ENCODE peak calls at places on chromosomes 16 and 17, in ten cellular contexts. B, N, Y, P, C, O, G, Z, M and D are unnamed samples.

GRCh38 chr16:87392823-87393679 is 915 bp downstream of the MAP1LC3B start:
- DNase-seq in B (peak; percentile 56), N (peak; percentile 47), Y (peak; percentile 50), P (no peak), C (peak; percentile 68), O (peak; percentile 37), G (no peak), Z (peak; percentile 51), M (peak; percentile 53), D (peak; percentile 82)

GRCh38 chr16:76265434-76266045 is 11.7 kb upstream of the CNTNAP4 start:
- DNase-seq in B (peak; percentile 35), N (no peak), Y (peak; percentile 76), P (peak; percentile 31), C (peak; percentile 67), O (no peak), G (peak; percentile 6), Z (no peak), M (no peak), D (no peak)

GRCh38 chr16:11198817-11199216 is 57.2 kb downstream of the SOCS1 start:
- DNase-seq in B (no peak), N (no peak), Y (no peak), P (no peak), C (no peak), O (no peak), G (peak; percentile 70), Z (no peak), M (peak; percentile 56), D (no peak)

GRCh38 chr17:77723909-77724875 is 234.3 kb upstream of the TNRC6C start:
- DNase-seq in B (no peak), N (no peak), Y (peak; percentile 25), P (no peak), C (no peak), O (no peak), G (no peak), Z (no peak), M (no peak), D (no peak)

GRCh38 chr17:69506489-69506888 is 92.0 kb downstream of the MAP2K6 start:
- DNase-seq in B (no peak), N (no peak), Y (no peak), P (peak; percentile 38), C (peak; percentile 57), O (no peak), G (no peak), Z (no peak), M (no peak), D (no peak)

GRCh38 chr17:21008516-21008915 is 34.3 kb downstream of the USP22 start:
- DNase-seq in B (no peak), N (no peak), Y (no peak), P (no peak), C (no peak), O (no peak), G (no peak), Z (no peak), M (no peak), D (peak; percentile 23)

GRCh38 chr16:70635356-70636016 is 10.9 kb upstream of the IL34 start:
- DNase-seq in B (no peak), N (no peak), Y (no peak), P (no peak), C (peak; percentile 93), O (no peak), G (no peak), Z (peak; percentile 26), M (no peak), D (no peak)

GRCh38 chr16:15993541-15993940 is 44.1 kb downstream of the ABCC1 start:
- DNase-seq in B (no peak), N (no peak), Y (no peak), P (no peak), C (no peak), O (no peak), G (no peak), Z (no peak), M (no peak), D (no peak)

GRCh38 chr16:81711609-81712329 is 67.3 kb upstream of the PLCG2 start:
- DNase-seq in B (peak; percentile 37), N (no peak), Y (peak; percentile 79), P (no peak), C (peak; percentile 57), O (no peak), G (peak; percentile 86), Z (no peak), M (no peak), D (no peak)

GRCh38 chr17:9998060-9998459 is 93.0 kb upstream of the RCVRN start:
- DNase-seq in B (no peak), N (no peak), Y (no peak), P (no peak), C (no peak), O (no peak), G (no peak), Z (no peak), M (no peak), D (no peak)

GRCh38 chr16:89185062-89185751 is 13.7 kb downstream of the CDH15 start:
- DNase-seq in B (no peak), N (no peak), Y (no peak), P (no peak), C (no peak), O (peak; percentile 66), G (no peak), Z (no peak), M (no peak), D (no peak)

GRCh38 chr16:57606847-57607501 is 21.5 kb upstream of the ADGRG1 start:
- DNase-seq in B (peak; percentile 91), N (peak; percentile 8), Y (no peak), P (peak; percentile 85), C (no peak), O (no peak), G (no peak), Z (no peak), M (peak; percentile 90), D (no peak)

GRCh38 chr17:74099441-74100340 is 103.8 kb upstream of the RPL38 start:
- DNase-seq in B (no peak), N (no peak), Y (no peak), P (no peak), C (no peak), O (no peak), G (no peak), Z (no peak), M (no peak), D (peak; percentile 48)

GRCh38 chr17:50330151-50330753 is 15.7 kb upstream of the XYLT2 start:
- DNase-seq in B (no peak), N (no peak), Y (no peak), P (no peak), C (no peak), O (no peak), G (no peak), Z (no peak), M (no peak), D (no peak)

GRCh38 chr16:53404959-53405358 is 29.3 kb upstream of the RBL2 start:
- DNase-seq in B (no peak), N (no peak), Y (no peak), P (no peak), C (no peak), O (no peak), G (no peak), Z (no peak), M (no peak), D (no peak)

DNA sequence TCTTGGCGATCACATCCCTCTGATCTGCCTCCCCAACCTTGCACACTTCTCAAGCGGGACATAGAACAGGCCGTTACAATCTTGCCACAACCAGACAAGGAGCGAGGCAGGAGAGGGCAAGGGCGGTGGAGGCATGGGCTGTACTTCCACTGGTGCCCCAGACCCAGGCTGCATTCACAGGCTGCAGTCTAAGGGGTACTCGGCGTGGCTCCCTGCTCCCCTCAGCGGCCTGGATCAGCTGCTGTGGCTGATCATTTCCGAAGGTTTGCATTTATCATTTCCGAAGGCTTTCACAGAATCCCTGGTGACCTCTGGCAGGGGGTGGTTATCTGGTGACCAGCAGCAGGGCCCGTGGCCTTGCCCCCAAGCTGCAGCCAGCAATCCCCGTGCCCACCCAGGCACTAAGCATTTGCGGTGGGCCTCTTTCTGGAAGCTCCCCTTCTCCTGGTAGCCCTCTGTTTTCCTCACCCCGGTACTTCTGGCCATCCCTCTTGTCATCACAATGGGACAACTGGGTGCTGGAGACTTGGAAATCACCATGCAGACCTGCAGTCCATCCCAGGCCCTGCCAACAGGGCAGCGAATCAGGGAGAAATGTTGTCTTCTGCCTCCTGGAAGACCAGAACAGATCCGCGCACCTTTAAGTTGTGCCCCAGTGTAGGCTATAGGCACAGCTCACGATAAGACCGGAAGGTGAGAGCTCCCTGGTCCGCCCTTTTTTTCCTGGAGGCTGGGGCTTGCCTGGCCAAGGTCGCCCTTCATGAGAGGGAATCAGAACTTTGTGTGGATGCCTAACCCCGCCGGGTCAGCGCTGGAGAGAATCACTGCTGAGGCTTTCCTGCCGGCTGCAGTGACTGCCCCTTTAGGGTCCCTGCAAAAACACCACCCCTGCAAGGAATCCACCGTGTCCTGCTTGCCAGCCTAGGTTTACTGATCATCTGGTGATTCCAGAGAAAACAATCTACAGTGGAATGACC is 1739.1 kb downstream of the TP53TG3F start:
- DNase-seq in B (no peak), N (no peak), Y (no peak), P (no peak), C (no peak), O (no peak), G (no peak), Z (no peak), M (no peak), D (peak; percentile 53)
- H3K9me3 ChIP-seq in B (no peaks in the 10 kb centered on the region), N (no peaks in the 10 kb centered on the region), Y (peaks cover 95% of the 10 kb centered on the region), P (peaks cover 84% of the 10 kb centered on the region), C (peaks cover 16% of the 10 kb centered on the region), O (peaks cover 65% of the 10 kb centered on the region), G (peaks cover 32% of the 10 kb centered on the region), Z (no peaks in the 10 kb centered on the region), M (peaks cover 73% of the 10 kb centered on the region), D (no peaks in the 10 kb centered on the region)

GRCh38 chr17:46026815-46027125 is 27.7 kb downstream of the STH start:
- DNase-seq in B (no peak), N (no peak), Y (no peak), P (no peak), C (no peak), O (no peak), G (no peak), Z (no peak), M (no peak), D (no peak)
- H3K27ac ChIP-seq in B (peak overlapping the region; percentile 84), N (no peak overlapping the region), Y (no peak overlapping the region), P (no peak overlapping the region), C (no peak overlapping the region), O (no peak overlapping the region), G (no peak overlapping the region), Z (no peak overlapping the region), M (peak overlapping the region; percentile 25), D (peak overlapping the region; percentile 30)

GRCh38 chr16:35725949-35726348 is 2266.5 kb downstream of the TP53TG3F start:
- DNase-seq in B (no peak), N (no peak), Y (no peak), P (no peak), C (no peak), O (no peak), G (no peak), Z (no peak), M (no peak), D (no peak)

GRCh38 chr16:35730251-35730650 is 2270.8 kb downstream of the TP53TG3F start:
- DNase-seq in B (no peak), N (no peak), Y (no peak), P (no peak), C (no peak), O (no peak), G (no peak), Z (no peak), M (no peak), D (no peak)

GRCh38 chr16:35724551-35724950 is 2265.1 kb downstream of the TP53TG3F start:
- DNase-seq in B (no peak), N (no peak), Y (no peak), P (no peak), C (no peak), O (no peak), G (no peak), Z (no peak), M (no peak), D (no peak)
- H3K9me3 ChIP-seq in B (no peaks in the 10 kb centered on the region), N (no peaks in the 10 kb centered on the region), Y (peaks cover 81% of the 10 kb centered on the region), P (peaks cover 99% of the 10 kb centered on the region), C (no peaks in the 10 kb centered on the region), O (peaks cover 75% of the 10 kb centered on the region), G (peaks cover 7% of the 10 kb centered on the region), Z (no peaks in the 10 kb centered on the region), M (peaks cover 94% of the 10 kb centered on the region), D (peaks cover 3% of the 10 kb centered on the region)

GRCh38 chr17:19278729-19279128 is 41.6 kb downstream of the EPN2 start:
- DNase-seq in B (no peak), N (no peak), Y (no peak), P (no peak), C (no peak), O (no peak), G (no peak), Z (no peak), M (no peak), D (no peak)
- H3K27ac ChIP-seq in B (no peak overlapping the region), N (no peak overlapping the region), Y (no peak overlapping the region), P (no peak overlapping the region), C (no peak overlapping the region), O (no peak overlapping the region), G (no peak overlapping the region), Z (no peak overlapping the region), M (no peak overlapping the region), D (peak overlapping the region; percentile 24)